ENCODE peak calls at places on chromosomes 4 and X, in nine cellular contexts. Q, E, Y, T, V, X, C, P and G are unnamed samples.

GRCh38 chr4:144649646-144650045 is 3.7 kb downstream of the HHIP start:
- DNase-seq in E (no peak), C (no peak), Q (no peak), P (no peak), V (no peak), T (no peak), X (no peak), Y (no peak), G (no peak)

GRCh38 chr4:107655289-107655688 is 64.7 kb downstream of the PAPSS1 start:
- DNase-seq in T (no peak), P (no peak), E (no peak), V (no peak), C (no peak), X (no peak), Y (no peak), Q (no peak), G (no peak)

GRCh38 chrX:95911062-95911461 is 773.6 kb upstream of the DIAPH2 start:
- DNase-seq in P (no peak), Y (no peak), C (no peak), E (no peak), T (no peak), V (no peak), Q (no peak), X (no peak), G (no peak)

GRCh38 chrX:103254171-103254824 is 657 bp downstream of the TCEAL8 start:
- DNase-seq in E (peak; percentile 47), T (peak; percentile 51), Y (no peak), C (peak; percentile 37), P (peak; percentile 69), V (peak; percentile 66), X (no peak), Q (no peak), G (peak; percentile 35)

GRCh38 chr4:142274137-142274536 is 572.0 kb downstream of the INPP4B start:
- DNase-seq in C (no peak), T (peak; percentile 71), Q (no peak), P (no peak), E (no peak), V (no peak), X (no peak), Y (peak; percentile 17), G (peak; percentile 29)

GRCh38 chrX:74613350-74614192 is 853 bp downstream of the RLIM start:
- DNase-seq in C (no peak), E (peak; percentile 31), Y (no peak), X (no peak), V (no peak), P (peak; percentile 14), T (peak; percentile 24), Q (no peak), G (peak; percentile 37)

GRCh38 chrX:153164733-153165132 is 14.4 kb upstream of the MAGEA1 start:
- DNase-seq in E (no peak), P (no peak), T (no peak), Q (no peak), Y (no peak), C (no peak), V (no peak), X (no peak), G (no peak)

GRCh38 chrX:102580891-102581290 is 18.4 kb upstream of the ARMCX5 start:
- DNase-seq in Y (no peak), Q (no peak), X (no peak), C (no peak), P (no peak), V (no peak), E (no peak), T (no peak), G (no peak)

GRCh38 chrX:46649421-46650260 is 76.1 kb downstream of the CHST7 start:
- DNase-seq in Q (no peak), P (peak; percentile 27), E (peak; percentile 88), V (no peak), C (peak; percentile 17), Y (no peak), X (no peak), T (no peak), G (no peak)

GRCh38 chr4:176333076-176333475 is 13.3 kb downstream of the SPCS3 start:
- DNase-seq in T (no peak), X (no peak), E (no peak), Y (no peak), Q (no peak), V (no peak), P (no peak), C (no peak), G (no peak)

GRCh38 chrX:43581888-43582539 is 74.1 kb upstream of the MAOA start:
- DNase-seq in X (no peak), E (no peak), T (peak; percentile 73), C (no peak), Q (no peak), P (no peak), V (no peak), Y (no peak), G (peak; percentile 85)

GRCh38 chrX:84186603-84187358 is 1.2 kb downstream of the RPS6KA6 start:
- DNase-seq in E (no peak), C (peak; percentile 48), V (no peak), Y (no peak), Q (no peak), T (peak; percentile 12), P (peak; percentile 16), X (no peak), G (no peak)

GRCh38 chr4:128416921-128417320 is 129.3 kb upstream of the PGRMC2 start:
- DNase-seq in T (no peak), P (no peak), C (no peak), X (no peak), Q (no peak), E (no peak), V (no peak), Y (no peak), G (peak; percentile 34)

GRCh38 chrX:30364229-30364628 is 55.0 kb upstream of the NR0B1 start:
- DNase-seq in Q (no peak), T (no peak), E (no peak), X (no peak), C (no peak), P (no peak), Y (no peak), V (no peak), G (no peak)

GRCh38 chrX:47091149-47091775 is 13.0 kb downstream of the RGN start:
- DNase-seq in V (peak; percentile 6), X (no peak), C (peak; percentile 79), Y (no peak), T (no peak), E (no peak), Q (no peak), P (no peak), G (no peak)

GRCh38 chr4:45629717-45630116 is 494.1 kb downstream of the GABRG1 start:
- DNase-seq in P (no peak), V (no peak), X (no peak), T (no peak), C (no peak), Q (no peak), E (no peak), Y (no peak), G (peak; percentile 11)

GRCh38 chr4:69957209-69957608 is 8.3 kb downstream of the CSN2 start:
- DNase-seq in V (no peak), E (no peak), P (no peak), Y (no peak), C (no peak), T (no peak), Q (no peak), X (no peak), G (no peak)

GRCh38 chr4:7320413-7320812 is 114.3 kb downstream of the PSAPL1 start:
- DNase-seq in X (no peak), E (no peak), Y (no peak), V (no peak), Q (no peak), T (no peak), P (no peak), C (no peak), G (no peak)

GRCh38 chrX:15674514-15674898 is 9.9 kb upstream of the CLTRN start:
- DNase-seq in P (peak; percentile 96), C (peak; percentile 91), T (peak; percentile 95), E (no peak), Y (no peak), X (peak; percentile 88), Q (peak; percentile 99), V (peak; percentile 88), G (peak; percentile 98)

DNA sequence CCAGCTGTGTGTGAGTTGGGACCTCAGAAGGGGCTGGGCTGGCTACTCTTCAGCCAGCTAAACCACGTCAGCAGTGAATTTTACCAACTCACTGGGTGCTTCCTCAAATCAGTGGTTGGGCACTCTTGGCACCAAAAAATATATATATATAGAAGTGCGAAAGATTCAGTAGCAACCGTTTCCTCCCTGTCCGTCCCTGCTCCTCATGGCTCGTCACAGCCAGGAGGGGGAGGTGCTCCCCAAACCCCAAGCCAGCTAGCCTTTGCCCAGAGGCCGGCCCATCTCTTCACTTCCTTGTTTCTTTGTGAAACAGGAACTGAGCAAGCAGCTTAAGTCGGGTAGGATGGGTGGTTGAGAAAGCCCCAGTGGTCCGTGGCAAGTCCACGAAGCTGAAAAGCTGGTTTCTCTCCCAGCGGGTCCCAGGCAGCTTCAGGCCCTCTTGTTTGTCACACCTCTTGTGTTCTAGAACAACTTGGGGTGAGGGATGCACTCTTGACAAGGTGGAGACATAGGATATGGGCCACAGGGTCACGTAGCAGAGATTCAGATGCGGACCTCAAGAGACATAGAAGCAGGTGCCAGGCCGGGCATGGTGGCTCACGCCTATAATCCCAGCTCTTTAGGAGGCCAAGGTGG is 6.8 kb upstream of the SASH3 start:
- DNase-seq in Q (peak; percentile 90), P (peak; percentile 18), Y (no peak), X (no peak), C (peak; percentile 97), V (peak; percentile 64), E (no peak), T (no peak), G (no peak)
- TF ChIP-seq CTCF in Q (no peak), P (no peak), Y (no peak), X (no peak), C (no peak), V (no peak), E (no peak), T (no peak), G (no peak)

DNA sequence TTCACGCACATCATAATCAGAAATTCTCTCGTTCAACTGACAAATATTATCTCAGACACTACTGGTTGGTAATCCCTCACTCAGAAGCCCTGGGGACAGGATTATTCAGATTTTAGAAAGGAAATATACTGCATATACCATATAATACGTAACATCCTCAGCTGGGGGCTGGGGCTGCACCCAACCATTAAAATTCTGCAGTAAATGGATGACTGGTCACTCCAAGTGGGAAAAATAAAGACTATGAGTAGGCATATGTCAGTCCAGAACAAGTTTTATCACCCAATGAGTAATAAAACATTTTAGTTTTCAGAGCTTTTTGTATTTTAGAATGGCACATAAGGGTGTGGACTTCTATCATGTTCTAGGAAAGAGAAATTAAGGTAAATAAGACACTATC is 121.7 kb upstream of the MAP3K15 start:
- DNase-seq in X (no peak), E (peak; percentile 14), V (no peak), T (no peak), C (no peak), Q (no peak), P (no peak), Y (no peak), G (no peak)
- TF ChIP-seq CTCF in X (no peak), E (no peak), V (no peak), T (no peak), C (no peak), Q (no peak), P (no peak), Y (no peak), G (no peak)

GRCh38 chr4:114417214-114417613 is 181.4 kb upstream of the UGT8 start:
- DNase-seq in V (no peak), Y (no peak), T (no peak), E (peak; percentile 14), X (no peak), C (no peak), P (no peak), Q (no peak), G (peak; percentile 27)
- TF ChIP-seq CTCF in V (no peak), Y (no peak), T (no peak), E (peak; percentile 29), X (no peak), C (no peak), P (no peak), Q (no peak), G (no peak)

GRCh38 chr4:123350191-123350544 is 46.4 kb upstream of the SPRY1 start:
- DNase-seq in P (peak; percentile 38), Q (no peak), V (peak; percentile 8), E (no peak), X (no peak), Y (peak; percentile 55), T (peak; percentile 75), C (no peak), G (peak; percentile 73)
- TF ChIP-seq CTCF in P (no peak), Q (no peak), V (peak; percentile 12), E (no peak), X (no peak), Y (peak; percentile 45), T (peak; percentile 42), C (no peak), G (peak; percentile 35)